ENCODE peak calls at places on chromosomes 2 and 18, in seven cellular contexts. Q is stomach, A is glutamatergic neuron, Z is SHP77, N is osteocyte, W is NCI-H748 treated with DMSO at 0.1 percent for 48 hours, T is fibroblast of pulmonary artery. R is an unnamed sample.
A peak's percentile ranks its signal among the peaks of the same experiment; 100 is the strongest.

GRCh38 chr2:10240911-10241610 is 61.6 kb upstream of the HPCAL1 start:
- DNase-seq in Q (no peak), A (peak; percentile 9), Z (no peak), N (no peak), W (no peak), T (no peak), R (no peak)

GRCh38 chr2:239830066-239830717 is 194.9 kb downstream of the NDUFA10 start:
- DNase-seq in Q (peak; percentile 24), A (no peak), Z (no peak), N (peak; percentile 75), W (no peak), T (no peak), R (no peak)

GRCh38 chr18:64966667-64967066 is 784.1 kb upstream of the CDH7 start:
- DNase-seq in Q (no peak), A (peak; percentile 51), Z (peak; percentile 34), N (no peak), W (peak; percentile 49), T (no peak), R (peak; percentile 12)

GRCh38 chr2:27308359-27308875 is at the start of gene UCN:
- DNase-seq in Q (no peak), A (peak; percentile 63), Z (no peak), N (no peak), W (no peak), T (peak; percentile 55), R (no peak)

GRCh38 chr2:861655-862355 is 88.8 kb upstream of the SNTG2 start:
- DNase-seq in Q (no peak), A (no peak), Z (no peak), N (peak; percentile 73), W (no peak), T (no peak), R (no peak)

GRCh38 chr2:105852066-105852465 is 107.4 kb downstream of the NCK2 start:
- DNase-seq in Q (no peak), A (no peak), Z (no peak), N (no peak), W (no peak), T (no peak), R (no peak)

GRCh38 chr18:62420513-62421209 is 95.6 kb downstream of the TNFRSF11A start:
- DNase-seq in Q (peak; percentile 36), A (no peak), Z (no peak), N (no peak), W (no peak), T (peak; percentile 61), R (peak; percentile 92)

GRCh38 chr2:200454839-200455801 is 54.7 kb downstream of the KCTD18 start:
- DNase-seq in Q (no peak), A (no peak), Z (no peak), N (no peak), W (no peak), T (peak; percentile 25), R (no peak)

GRCh38 chr2:229748950-229749349 is 34.6 kb upstream of the DNER start:
- DNase-seq in Q (no peak), A (no peak), Z (no peak), N (no peak), W (no peak), T (no peak), R (no peak)

GRCh38 chr2:98464772-98465310 is 20.2 kb downstream of the INPP4A start:
- DNase-seq in Q (no peak), A (no peak), Z (no peak), N (no peak), W (no peak), T (no peak), R (peak; percentile 94)

GRCh38 chr2:67880291-67880761 is 182.5 kb downstream of the C1D start:
- DNase-seq in Q (no peak), A (no peak), Z (no peak), N (no peak), W (no peak), T (no peak), R (no peak)

GRCh38 chr18:79572093-79572780 is 107.4 kb upstream of the CTDP1 start:
- DNase-seq in Q (no peak), A (peak; percentile 2), Z (no peak), N (peak; percentile 69), W (no peak), T (no peak), R (no peak)

GRCh38 chr18:49813071-49813320 is 337 bp downstream of the ACAA2 start:
- DNase-seq in Q (peak; percentile 27), A (peak; percentile 73), Z (no peak), N (no peak), W (peak; percentile 34), T (peak; percentile 36), R (peak; percentile 66)

GRCh38 chr18:57390044-57390443 is 37.7 kb downstream of the ST8SIA3 start:
- DNase-seq in Q (no peak), A (no peak), Z (no peak), N (no peak), W (no peak), T (no peak), R (no peak)

GRCh38 chr2:5921081-5921642 is 229.0 kb downstream of the SOX11 start:
- DNase-seq in Q (peak; percentile 43), A (no peak), Z (peak; percentile 9), N (no peak), W (no peak), T (no peak), R (no peak)

GRCh38 chr2:46308081-46308480 is 10.9 kb downstream of the EPAS1 start:
- DNase-seq in Q (no peak), A (no peak), Z (no peak), N (no peak), W (peak; percentile 25), T (peak; percentile 77), R (no peak)

GRCh38 chr2:156464106-156464505 is 27.9 kb downstream of the GPD2 start:
- DNase-seq in Q (no peak), A (no peak), Z (no peak), N (no peak), W (no peak), T (no peak), R (no peak)

GRCh38 chr2:113818382-113818951 is 62.0 kb upstream of the SLC35F5 start:
- DNase-seq in Q (peak; percentile 72), A (no peak), Z (no peak), N (no peak), W (no peak), T (peak; percentile 98), R (no peak)

GRCh38 chr18:79250236-79250993 is 145.3 kb upstream of the NFATC1 start:
- DNase-seq in Q (no peak), A (no peak), Z (no peak), N (no peak), W (no peak), T (no peak), R (no peak)

GRCh38 chr2:98730053-98730850 is 680 bp downstream of the MGAT4A start:
- DNase-seq in Q (peak; percentile 65), A (peak; percentile 62), Z (peak; percentile 55), N (no peak), W (peak; percentile 13), T (no peak), R (no peak)

GRCh38 chr2:113370478-113371091 is 66.9 kb upstream of the ZNG1B start:
- DNase-seq in Q (peak; percentile 77), A (peak; percentile 64), Z (no peak), N (peak; percentile 86), W (no peak), T (peak; percentile 80), R (no peak)

GRCh38 chr2:223779877-223780276 is 57.5 kb downstream of the AP1S3 start:
- DNase-seq in Q (no peak), A (no peak), Z (peak; percentile 14), N (no peak), W (no peak), T (peak; percentile 64), R (peak; percentile 65)

GRCh38 chr2:60354713-60355112 is 198.7 kb downstream of the BCL11A start:
- DNase-seq in Q (no peak), A (no peak), Z (no peak), N (peak; percentile 60), W (no peak), T (no peak), R (no peak)

GRCh38 chr2:121529439-121530209 is 1.1 kb upstream of the RNU4ATAC start:
- DNase-seq in Q (peak; percentile 44), A (peak; percentile 86), Z (peak; percentile 64), N (no peak), W (peak; percentile 44), T (peak; percentile 59), R (peak; percentile 83)

GRCh38 chr2:94762600-94762999 is 108.6 kb upstream of the TEKT4 start:
- DNase-seq in Q (no peak), A (no peak), Z (no peak), N (no peak), W (no peak), T (no peak), R (peak; percentile 18)

GRCh38 chr2:25402477-25402876 is 60.8 kb upstream of the DNMT3A start:
- DNase-seq in Q (no peak), A (no peak), Z (no peak), N (no peak), W (no peak), T (no peak), R (no peak)

GRCh38 chr2:61951876-61952275 is 46.4 kb downstream of the COMMD1 start:
- DNase-seq in Q (no peak), A (no peak), Z (no peak), N (no peak), W (no peak), T (no peak), R (no peak)

GRCh38 chr2:237591021-237591370 is 462 bp upstream of the RAB17 start:
- DNase-seq in Q (peak; percentile 80), A (no peak), Z (no peak), N (no peak), W (no peak), T (no peak), R (no peak)

GRCh38 chr2:102424754-102425153 is 1.8 kb downstream of the IL18RAP start:
- DNase-seq in Q (no peak), A (no peak), Z (no peak), N (no peak), W (no peak), T (no peak), R (no peak)

GRCh38 chr2:23653326-23653725 is 268.3 kb downstream of the KLHL29 start:
- DNase-seq in Q (no peak), A (no peak), Z (no peak), N (no peak), W (no peak), T (no peak), R (no peak)

GRCh38 chr2:24456610-24457556 is 34.2 kb upstream of the NCOA1 start:
- DNase-seq in Q (peak; percentile 30), A (no peak), Z (no peak), N (no peak), W (no peak), T (peak; percentile 75), R (peak; percentile 55)

GRCh38 chr2:83016343-83017110 is 1442.6 kb downstream of the SUCLG1 start:
- DNase-seq in Q (no peak), A (no peak), Z (no peak), N (no peak), W (no peak), T (no peak), R (no peak)

GRCh38 chr2:24824966-24825882 is 32.0 kb downstream of the CENPO start:
- DNase-seq in Q (peak; percentile 24), A (no peak), Z (no peak), N (peak; percentile 64), W (no peak), T (peak; percentile 13), R (peak; percentile 31)

GRCh38 chr2:160701822-160702221 is 208.2 kb upstream of the RBMS1 start:
- DNase-seq in Q (no peak), A (no peak), Z (no peak), N (no peak), W (no peak), T (no peak), R (no peak)

GRCh38 chr18:79829136-79829854 is 31.6 kb downstream of the KCNG2 start:
- DNase-seq in Q (no peak), A (no peak), Z (no peak), N (peak; percentile 77), W (no peak), T (no peak), R (no peak)

GRCh38 chr2:9167718-9168657 is 38.6 kb upstream of the ASAP2 start:
- DNase-seq in Q (peak; percentile 26), A (no peak), Z (peak; percentile 81), N (no peak), W (no peak), T (no peak), R (no peak)

GRCh38 chr2:158686166-158686792 is 108.8 kb upstream of the DAPL1 start:
- DNase-seq in Q (no peak), A (no peak), Z (no peak), N (peak; percentile 30), W (no peak), T (peak; percentile 10), R (no peak)

GRCh38 chr18:2983296-2983695 is 29.6 kb downstream of the LPIN2 start:
- DNase-seq in Q (no peak), A (no peak), Z (no peak), N (no peak), W (no peak), T (no peak), R (peak; percentile 53)